ENCODE peak calls at places on chromosomes 16 and 17, in five cellular contexts. One of them, this sample, is unnamed.
A peak's percentile ranks its signal among the peaks of the same experiment; 100 is the strongest.

GRCh38 chr17:38707678-38708351 is 2.7 kb downstream of the MLLT6 start:
- DNase-seq in GM12878: no peak
- DNase-seq in K562: no peak
- DNase-seq in endothelial cell of umbilical vein: no peak
- DNase-seq in A549: no peak
- DNase-seq in this sample: no peak

GRCh38 chr17:29357821-29358232 is 32.3 kb upstream of the TAOK1 start:
- DNase-seq in endothelial cell of umbilical vein: no peak
- DNase-seq in A549: no peak
- DNase-seq in GM12878: peak; percentile 19
- DNase-seq in K562: no peak
- DNase-seq in this sample: peak; percentile 34

GRCh38 chr17:62652251-62653001 is 25.0 kb downstream of the MRC2 start:
- DNase-seq in K562: no peak
- DNase-seq in A549: peak; percentile 48
- DNase-seq in GM12878: no peak
- DNase-seq in endothelial cell of umbilical vein: peak; percentile 83
- DNase-seq in this sample: peak; percentile 91

GRCh38 chr16:1961651-1962067 is 2.3 kb downstream of the NDUFB10 start:
- DNase-seq in K562: no peak
- DNase-seq in endothelial cell of umbilical vein: no peak
- DNase-seq in GM12878: no peak
- DNase-seq in A549: no peak
- DNase-seq in this sample: peak; percentile 73

GRCh38 chr16:13070268-13070667 is 168.9 kb downstream of the SHISA9 start:
- DNase-seq in endothelial cell of umbilical vein: no peak
- DNase-seq in A549: no peak
- DNase-seq in GM12878: no peak
- DNase-seq in K562: no peak
- DNase-seq in this sample: no peak

GRCh38 chr17:57916925-57917858 is 38.0 kb downstream of the CUEDC1 start:
- DNase-seq in endothelial cell of umbilical vein: no peak
- DNase-seq in GM12878: no peak
- DNase-seq in K562: no peak
- DNase-seq in A549: no peak
- DNase-seq in this sample: peak; percentile 44

GRCh38 chr16:58127033-58127556 is 2.1 kb downstream of the CFAP20 start:
- DNase-seq in A549: no peak
- DNase-seq in GM12878: no peak
- DNase-seq in K562: no peak
- DNase-seq in endothelial cell of umbilical vein: peak; percentile 84
- DNase-seq in this sample: peak; percentile 44

GRCh38 chr17:65297384-65297783 is 160.2 kb downstream of the RGS9 start:
- DNase-seq in K562: no peak
- DNase-seq in GM12878: no peak
- DNase-seq in endothelial cell of umbilical vein: no peak
- DNase-seq in A549: no peak
- DNase-seq in this sample: peak; percentile 27

GRCh38 chr16:57701759-57702371 is 7.3 kb downstream of the DRC7 start:
- DNase-seq in endothelial cell of umbilical vein: no peak
- DNase-seq in K562: no peak
- DNase-seq in GM12878: no peak
- DNase-seq in A549: no peak
- DNase-seq in this sample: no peak

GRCh38 chr17:62705781-62706597 is 78.5 kb downstream of the MRC2 start:
- DNase-seq in GM12878: no peak
- DNase-seq in endothelial cell of umbilical vein: peak; percentile 57
- DNase-seq in K562: no peak
- DNase-seq in A549: no peak
- DNase-seq in this sample: no peak

GRCh38 chr17:37485938-37486570 is 3.6 kb upstream of the DUSP14 start:
- DNase-seq in A549: no peak
- DNase-seq in K562: no peak
- DNase-seq in endothelial cell of umbilical vein: no peak
- DNase-seq in GM12878: no peak
- DNase-seq in this sample: no peak

GRCh38 chr17:37315601-37316000 is 60.2 kb upstream of the C17orf78 start:
- DNase-seq in GM12878: no peak
- DNase-seq in K562: no peak
- DNase-seq in endothelial cell of umbilical vein: no peak
- DNase-seq in A549: no peak
- DNase-seq in this sample: no peak

GRCh38 chr16:83813818-83814653 is 6.3 kb downstream of the HSBP1 start:
- DNase-seq in GM12878: no peak
- DNase-seq in K562: no peak
- DNase-seq in A549: peak; percentile 34
- DNase-seq in endothelial cell of umbilical vein: peak; percentile 70
- DNase-seq in this sample: peak; percentile 46

GRCh38 chr16:54931041-54931756 is 534 bp downstream of the IRX5 start:
- DNase-seq in endothelial cell of umbilical vein: peak; percentile 27
- DNase-seq in GM12878: no peak
- DNase-seq in A549: peak; percentile 20
- DNase-seq in K562: peak; percentile 43
- DNase-seq in this sample: peak; percentile 73

GRCh38 chr16:65967376-65967775 is 399.1 kb upstream of the CDH5 start:
- DNase-seq in A549: no peak
- DNase-seq in GM12878: no peak
- DNase-seq in endothelial cell of umbilical vein: no peak
- DNase-seq in K562: no peak
- DNase-seq in this sample: no peak

GRCh38 chr16:17396762-17397498 is 73.8 kb downstream of the XYLT1 start:
- DNase-seq in endothelial cell of umbilical vein: peak; percentile 68
- DNase-seq in GM12878: no peak
- DNase-seq in K562: no peak
- DNase-seq in A549: no peak
- DNase-seq in this sample: no peak

GRCh38 chr16:12082207-12082606 is 105.7 kb downstream of the SNX29 start:
- DNase-seq in endothelial cell of umbilical vein: no peak
- DNase-seq in GM12878: no peak
- DNase-seq in K562: no peak
- DNase-seq in A549: no peak
- DNase-seq in this sample: no peak

GRCh38 chr17:35051183-35051578 is 12.3 kb downstream of the RFFL start:
- DNase-seq in A549: no peak
- DNase-seq in K562: peak; percentile 13
- DNase-seq in endothelial cell of umbilical vein: peak; percentile 71
- DNase-seq in GM12878: no peak
- DNase-seq in this sample: peak; percentile 90

GRCh38 chr16:90019543-90020259 is 445 bp upstream of the DBNDD1 start:
- DNase-seq in K562: peak; percentile 96
- DNase-seq in A549: peak; percentile 58
- DNase-seq in GM12878: no peak
- DNase-seq in endothelial cell of umbilical vein: peak; percentile 30
- DNase-seq in this sample: peak; percentile 53

GRCh38 chr16:90020838-90021382 is 1.7 kb upstream of the DBNDD1 start:
- DNase-seq in endothelial cell of umbilical vein: no peak
- DNase-seq in K562: no peak
- DNase-seq in A549: no peak
- DNase-seq in GM12878: no peak
- DNase-seq in this sample: peak; percentile 83

GRCh38 chr16:90018297-90019200 is 707 bp downstream of the DBNDD1 start:
- DNase-seq in A549: no peak
- DNase-seq in K562: peak; percentile 50
- DNase-seq in endothelial cell of umbilical vein: peak; percentile 30
- DNase-seq in GM12878: no peak
- DNase-seq in this sample: no peak

GRCh38 chr16:90020260-90020837 is 1.1 kb upstream of the DBNDD1 start:
- DNase-seq in GM12878: no peak
- DNase-seq in K562: no peak
- DNase-seq in endothelial cell of umbilical vein: no peak
- DNase-seq in A549: no peak
- DNase-seq in this sample: no peak

DNA sequence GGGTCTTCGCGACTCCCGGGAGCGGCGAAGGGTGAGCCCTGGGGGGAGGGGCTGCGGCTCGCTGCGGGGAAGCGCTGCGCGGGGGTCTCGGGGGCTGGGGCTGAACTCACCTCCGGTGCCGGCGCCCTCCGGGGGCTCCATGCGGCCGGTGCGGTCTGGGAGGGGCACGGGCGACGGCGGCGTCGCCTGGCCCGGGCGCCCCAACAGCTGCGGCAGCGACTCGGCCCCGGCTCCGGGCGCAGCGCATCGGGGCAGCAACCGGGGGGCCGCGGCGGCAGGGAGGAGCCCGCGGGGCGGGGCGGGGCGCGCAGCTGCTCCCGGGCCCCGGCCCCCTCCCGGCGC is at the start of gene DBNDD1:
- DNase-seq in endothelial cell of umbilical vein: no peak
- DNase-seq in K562: no peak
- DNase-seq in A549: no peak
- DNase-seq in GM12878: no peak
- DNase-seq in this sample: no peak
- TF ChIP-seq CTCF in endothelial cell of umbilical vein: no peak
- TF ChIP-seq CTCF in K562: no peak
- TF ChIP-seq CTCF in A549: no peak
- TF ChIP-seq CTCF in GM12878: no peak
- TF ChIP-seq CTCF in this sample: no peak

GRCh38 chr17:12046786-12047185 is 26.1 kb downstream of the MAP2K4 start:
- DNase-seq in K562: no peak
- DNase-seq in GM12878: no peak
- DNase-seq in A549: no peak
- DNase-seq in endothelial cell of umbilical vein: peak; percentile 12
- DNase-seq in this sample: no peak
- TF ChIP-seq MYC in K562: no peak
- TF ChIP-seq MYC in GM12878: no peak
- TF ChIP-seq MYC in A549: no peak
- TF ChIP-seq MYC in endothelial cell of umbilical vein: no peak
- TF ChIP-seq MYC in this sample: no peak

DNA sequence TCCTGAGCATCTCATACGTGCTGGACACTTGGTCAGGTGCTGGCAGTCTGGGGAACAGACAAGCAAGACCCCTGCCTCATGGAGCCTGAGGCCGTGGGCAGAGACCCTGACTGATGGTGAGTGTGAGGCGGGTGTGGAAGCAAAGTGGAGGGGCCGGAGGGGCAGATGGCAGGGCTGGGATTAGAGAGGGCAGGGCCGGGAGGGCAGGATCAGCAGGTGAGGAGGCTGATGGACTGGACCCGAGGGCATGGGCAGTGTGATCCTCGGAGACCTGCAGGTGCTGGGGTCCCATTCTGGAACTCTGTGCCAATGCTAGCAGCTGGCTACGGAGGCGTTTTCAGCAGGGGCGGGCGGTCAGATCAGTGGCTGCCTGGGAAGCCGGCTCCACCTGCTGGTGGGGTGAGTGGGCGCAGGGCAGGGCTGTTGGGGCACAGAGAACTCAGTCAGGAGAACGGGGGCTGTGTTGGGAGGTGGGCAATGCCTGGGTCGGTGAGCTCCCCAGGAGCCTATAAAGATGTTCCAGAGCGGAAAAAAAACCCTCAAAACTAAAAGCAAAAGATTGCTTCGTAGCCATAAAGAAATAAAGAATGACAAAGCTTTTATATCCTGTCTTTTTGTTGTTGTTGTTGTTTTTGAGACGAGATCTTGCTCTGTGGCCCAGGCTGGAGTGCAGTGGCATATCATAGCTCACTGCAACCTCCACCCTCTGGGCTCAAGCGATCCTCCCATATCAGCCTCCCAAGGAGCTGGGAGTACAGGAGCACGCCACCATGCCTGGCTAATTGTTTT is 8.9 kb upstream of the C16orf74 start:
- DNase-seq in K562: peak; percentile 57
- DNase-seq in endothelial cell of umbilical vein: no peak
- DNase-seq in A549: peak; percentile 55
- DNase-seq in GM12878: no peak
- DNase-seq in this sample: peak; percentile 76
- TF ChIP-seq CTCF in K562: peak; percentile 70
- TF ChIP-seq CTCF in endothelial cell of umbilical vein: peak; percentile 47
- TF ChIP-seq CTCF in A549: peak; percentile 49
- TF ChIP-seq CTCF in GM12878: peak; percentile 83
- TF ChIP-seq CTCF in this sample: peak; percentile 80

GRCh38 chr17:81160306-81160705 is 5.0 kb upstream of the PVALEF start:
- DNase-seq in GM12878: no peak
- DNase-seq in A549: no peak
- DNase-seq in K562: no peak
- DNase-seq in endothelial cell of umbilical vein: peak; percentile 35
- DNase-seq in this sample: peak; percentile 39
- TF ChIP-seq MYC in GM12878: no peak
- TF ChIP-seq MYC in A549: no peak
- TF ChIP-seq MYC in K562: no peak
- TF ChIP-seq MYC in endothelial cell of umbilical vein: no peak
- TF ChIP-seq MYC in this sample: no peak

GRCh38 chr16:590165-590874 is 454 bp downstream of the RAB40C start:
- DNase-seq in endothelial cell of umbilical vein: peak; percentile 55
- DNase-seq in GM12878: no peak
- DNase-seq in K562: peak; percentile 40
- DNase-seq in A549: no peak
- DNase-seq in this sample: no peak
- TF ChIP-seq CTCF in endothelial cell of umbilical vein: no peak
- TF ChIP-seq CTCF in GM12878: no peak
- TF ChIP-seq CTCF in K562: peak; percentile 47
- TF ChIP-seq CTCF in A549: no peak
- TF ChIP-seq CTCF in this sample: no peak

GRCh38 chr17:266701-267656 is 85.5 kb upstream of the DOC2B start:
- DNase-seq in K562: no peak
- DNase-seq in endothelial cell of umbilical vein: peak; percentile 72
- DNase-seq in A549: no peak
- DNase-seq in GM12878: no peak
- DNase-seq in this sample: no peak
- TF ChIP-seq MYC in K562: no peak
- TF ChIP-seq MYC in endothelial cell of umbilical vein: no peak
- TF ChIP-seq MYC in A549: no peak
- TF ChIP-seq MYC in GM12878: no peak
- TF ChIP-seq MYC in this sample: no peak

GRCh38 chr17:18190629-18191028 is 7.0 kb downstream of the ALKBH5 start:
- DNase-seq in GM12878: no peak
- DNase-seq in K562: no peak
- DNase-seq in endothelial cell of umbilical vein: no peak
- DNase-seq in A549: no peak
- DNase-seq in this sample: no peak

GRCh38 chr17:18185832-18186231 is 2.2 kb downstream of the ALKBH5 start:
- DNase-seq in A549: no peak
- DNase-seq in endothelial cell of umbilical vein: peak; percentile 37
- DNase-seq in GM12878: no peak
- DNase-seq in K562: peak; percentile 5
- DNase-seq in this sample: peak; percentile 39

GRCh38 chr17:18187226-18187625 is 3.6 kb downstream of the ALKBH5 start:
- DNase-seq in A549: no peak
- DNase-seq in GM12878: no peak
- DNase-seq in K562: no peak
- DNase-seq in endothelial cell of umbilical vein: peak; percentile 20
- DNase-seq in this sample: no peak

GRCh38 chr17:18186271-18186982 is 2.8 kb downstream of the ALKBH5 start:
- DNase-seq in GM12878: no peak
- DNase-seq in endothelial cell of umbilical vein: peak; percentile 33
- DNase-seq in K562: peak; percentile 5
- DNase-seq in A549: no peak
- DNase-seq in this sample: no peak

GRCh38 chr17:18187816-18188761 is 4.5 kb downstream of the ALKBH5 start:
- DNase-seq in A549: no peak
- DNase-seq in K562: no peak
- DNase-seq in GM12878: no peak
- DNase-seq in endothelial cell of umbilical vein: peak; percentile 61
- DNase-seq in this sample: no peak
- TF ChIP-seq CTCF in A549: no peak
- TF ChIP-seq CTCF in K562: no peak
- TF ChIP-seq CTCF in GM12878: no peak
- TF ChIP-seq CTCF in endothelial cell of umbilical vein: no peak
- TF ChIP-seq CTCF in this sample: no peak

This sample was measured in NB4.